ENCODE peak calls at places on chromosomes 13 and 19, in eight cellular contexts. A, S, Y, C, T, G, B and D are unnamed samples.

GRCh38 chr19:44282846-44283245 is 22.0 kb downstream of the ZNF235 start:
- DNase-seq in C (no peak), S (no peak), Y (no peak), G (no peak), B (no peak), T (no peak), A (no peak), D (no peak)

GRCh38 chr13:98921786-98922185 is 56.1 kb downstream of the DOCK9 start:
- DNase-seq in Y (no peak), S (no peak), T (no peak), G (no peak), B (no peak), C (no peak), A (no peak), D (no peak)

GRCh38 chr19:48568345-48568886 is 16.4 kb downstream of the SULT2B1 start:
- DNase-seq in Y (peak; percentile 98), A (no peak), T (peak; percentile 87), G (peak; percentile 69), S (peak; percentile 32), B (no peak), C (peak; percentile 89), D (peak; percentile 39)

GRCh38 chr19:4970558-4971423 is 1.9 kb downstream of the KDM4B start:
- DNase-seq in C (no peak), S (no peak), B (no peak), Y (peak; percentile 77), A (no peak), G (peak; percentile 64), T (no peak), D (no peak)

GRCh38 chr13:107573184-107573583 is 642.2 kb downstream of the LIG4 start:
- DNase-seq in T (no peak), Y (no peak), C (no peak), B (no peak), S (no peak), G (no peak), A (no peak), D (no peak)

GRCh38 chr13:36323951-36324566 is 22.1 kb downstream of the SPART start:
- DNase-seq in C (no peak), G (no peak), Y (no peak), A (no peak), S (no peak), B (no peak), T (no peak), D (no peak)

GRCh38 chr13:36986462-36987240 is 12.5 kb downstream of the ALG5 start:
- DNase-seq in B (no peak), T (no peak), S (no peak), A (no peak), G (no peak), Y (no peak), C (no peak), D (no peak)

GRCh38 chr19:42028304-42029216 is 34.5 kb upstream of the ATP1A3 start:
- DNase-seq in T (no peak), Y (no peak), C (no peak), B (no peak), A (peak; percentile 93), S (peak; percentile 81), G (no peak), D (peak; percentile 53)

GRCh38 chr19:50046649-50047503 is 21.1 kb downstream of the ZNF473 start:
- DNase-seq in B (no peak), A (peak; percentile 80), G (peak; percentile 48), S (peak; percentile 75), Y (peak; percentile 67), T (no peak), C (no peak), D (peak; percentile 30)

GRCh38 chr19:56348289-56348877 is 33.7 kb upstream of the ZSCAN5A start:
- DNase-seq in A (peak; percentile 34), T (no peak), Y (no peak), S (no peak), G (no peak), B (no peak), C (no peak), D (no peak)

GRCh38 chr19:15475169-15475568 is 4.1 kb downstream of the PGLYRP2 start:
- DNase-seq in S (no peak), B (no peak), T (no peak), G (no peak), C (no peak), Y (no peak), A (no peak), D (no peak)

GRCh38 chr19:28359819-28360414 is 853.0 kb downstream of the UQCRFS1 start:
- DNase-seq in G (no peak), C (no peak), T (no peak), Y (no peak), S (no peak), A (no peak), B (no peak), D (no peak)

GRCh38 chr13:48184260-48184659 is 48.7 kb upstream of the ITM2B start:
- DNase-seq in G (no peak), B (peak; percentile 32), A (no peak), T (no peak), S (no peak), C (no peak), Y (no peak), D (no peak)
- TF ChIP-seq CTCF in G (no peak), B (no peak), A (no peak), T (no peak), S (no peak), C (no peak), Y (no peak), D (no peak)

DNA sequence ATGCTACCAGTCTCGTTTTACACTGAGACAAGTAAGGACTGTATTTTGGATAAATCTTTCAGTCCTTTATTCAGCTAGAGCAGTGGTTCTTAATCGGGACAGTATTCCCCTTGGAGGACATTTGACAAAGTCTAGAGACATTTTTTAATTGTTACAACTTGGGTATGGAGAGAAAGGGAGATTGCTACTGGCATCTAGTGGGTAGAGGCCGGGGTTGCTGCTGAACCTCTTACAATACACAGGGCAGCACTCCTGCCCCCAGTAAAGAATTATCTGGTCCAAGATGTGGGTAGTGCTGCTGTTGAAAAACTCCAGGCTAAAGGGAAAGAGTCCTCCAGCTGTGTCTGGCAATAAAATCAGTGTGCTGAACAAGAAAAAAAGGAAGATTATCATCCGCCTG is 334.8 kb downstream of the SLC7A1 start:
- DNase-seq in C (no peak), G (no peak), A (no peak), B (no peak), T (no peak), S (no peak), Y (no peak), D (no peak)
- TF ChIP-seq CTCF in C (no peak), G (no peak), A (no peak), B (no peak), T (no peak), S (no peak), Y (no peak), D (no peak)

GRCh38 chr13:76887070-76887563 is 912 bp upstream of the KCTD12 start:
- DNase-seq in B (no peak), Y (no peak), A (peak; percentile 45), T (no peak), G (peak; percentile 35), S (peak; percentile 34), C (no peak), D (peak; percentile 44)

GRCh38 chr13:76885203-76886004 is 801 bp downstream of the KCTD12 start:
- DNase-seq in G (peak; percentile 86), T (peak; percentile 90), S (peak; percentile 75), C (peak; percentile 86), Y (peak; percentile 68), B (peak; percentile 73), A (peak; percentile 57), D (peak; percentile 68)

GRCh38 chr13:76886005-76886291 is 257 bp downstream of the KCTD12 start:
- DNase-seq in Y (no peak), B (no peak), A (no peak), C (no peak), G (no peak), T (no peak), S (no peak), D (no peak)

GRCh38 chr13:76884571-76885202 is 1.5 kb downstream of the KCTD12 start:
- DNase-seq in S (no peak), C (no peak), Y (peak; percentile 20), G (no peak), A (no peak), B (no peak), T (no peak), D (no peak)

GRCh38 chr13:76886292-76887061 is at the start of gene KCTD12:
- DNase-seq in B (peak; percentile 88), T (peak; percentile 94), Y (peak; percentile 79), C (peak; percentile 94), S (peak; percentile 84), A (peak; percentile 74), G (peak; percentile 87), D (peak; percentile 86)
- TF ChIP-seq CTCF in B (peak; percentile 53), T (no peak), Y (peak; percentile 48), C (no peak), S (peak; percentile 41), A (no peak), G (no peak), D (no peak)

GRCh38 chr13:113758651-113759524 is at the start of gene TMEM255B:
- DNase-seq in Y (peak; percentile 85), S (peak; percentile 89), G (peak; percentile 92), A (peak; percentile 86), T (peak; percentile 90), C (peak; percentile 93), B (peak; percentile 97), D (peak; percentile 90)
- TF ChIP-seq CTCF in Y (no peak), S (no peak), G (no peak), A (no peak), T (no peak), C (no peak), B (no peak), D (no peak)

GRCh38 chr13:70333752-70334151 is 225.5 kb upstream of the KLHL1 start:
- DNase-seq in S (no peak), B (no peak), Y (no peak), C (no peak), T (no peak), G (no peak), A (no peak), D (no peak)

GRCh38 chr13:70338608-70339007 is 230.4 kb upstream of the KLHL1 start:
- DNase-seq in G (no peak), S (no peak), C (no peak), T (no peak), B (no peak), Y (no peak), A (no peak), D (no peak)

DNA sequence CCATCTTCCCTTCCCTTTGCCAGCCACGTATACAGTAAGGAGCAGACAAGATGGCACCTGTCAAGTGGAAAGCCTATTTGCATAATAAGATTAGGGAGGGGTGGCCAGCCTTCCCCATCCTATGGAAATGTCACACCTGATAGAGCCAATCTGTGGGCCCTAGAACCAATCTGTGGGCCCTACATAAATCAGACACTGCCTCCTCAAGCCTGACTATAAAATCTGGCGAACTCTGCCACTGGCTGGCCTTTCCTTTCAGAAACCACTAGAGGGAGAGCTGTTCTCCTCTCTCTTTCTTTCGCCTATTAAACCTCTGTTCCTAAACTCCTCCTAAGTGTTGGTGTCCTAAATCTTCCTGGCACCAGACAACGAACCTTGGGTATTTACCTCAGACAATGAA is 231.5 kb upstream of the KLHL1 start:
- DNase-seq in B (no peak), S (peak; percentile 36), G (peak; percentile 27), C (no peak), Y (peak; percentile 12), T (no peak), A (peak; percentile 43), D (peak; percentile 32)
- TF ChIP-seq CTCF in B (no peak), S (peak; percentile 75), G (peak; percentile 11), C (no peak), Y (peak; percentile 28), T (no peak), A (peak; percentile 17), D (peak; percentile 65)